ENCODE peak calls at places on chromosomes 11 and 22, in ten cellular contexts. Q is NCI-H1105 treated with DMSO at 0.1 percent for 48 hours; H is NCI-H748 treated with DMSO at 0.1 percent for 48 hours; B is astrocyte; E is NCI-H2171 treated with DMSO at 0.1 percent for 48 hours; V is AG20443; J is left ventricle myocardium superior; L is Peyer's patch; G is heart left ventricle; K is activated naive CD4-positive, alpha-beta T cell. M is an unnamed sample.

GRCh38 chr11:131999084-131999483 is 628.7 kb downstream of the NTM start:
- DNase-seq in Q (peak; percentile 96), H (peak; percentile 79), B (no peak), E (no peak), V (no peak), J (no peak), L (no peak), G (no peak), K (no peak), M (no peak)

GRCh38 chr22:22893891-22894739 is 6.5 kb downstream of the IGLL5 start:
- DNase-seq in Q (no peak), H (no peak), B (no peak), E (no peak), V (no peak), J (no peak), L (no peak), G (no peak), K (no peak), M (no peak)

GRCh38 chr11:11813288-11813962 is 28.3 kb upstream of the USP47 start:
- DNase-seq in Q (no peak), H (no peak), B (peak; percentile 97), E (no peak), V (peak; percentile 90), J (no peak), L (no peak), G (peak; percentile 53), K (no peak), M (no peak)

GRCh38 chr22:37681556-37682049 is 4.5 kb upstream of the NOL12 start:
- DNase-seq in Q (peak; percentile 26), H (peak; percentile 13), B (peak; percentile 49), E (peak; percentile 50), V (peak; percentile 83), J (peak; percentile 73), L (peak; percentile 79), G (peak; percentile 76), K (peak; percentile 30), M (peak; percentile 38)

GRCh38 chr22:27113211-27114030 is 456.0 kb downstream of the MIAT start:
- DNase-seq in Q (no peak), H (no peak), B (peak; percentile 99), E (no peak), V (peak; percentile 92), J (peak; percentile 47), L (no peak), G (peak; percentile 40), K (no peak), M (no peak)

GRCh38 chr22:39351689-39352214 is 2.0 kb downstream of the SYNGR1 start:
- DNase-seq in Q (no peak), H (no peak), B (peak; percentile 47), E (peak; percentile 72), V (no peak), J (no peak), L (no peak), G (no peak), K (no peak), M (no peak)

GRCh38 chr22:20062766-20063083 is 17.3 kb upstream of the DGCR8 start:
- DNase-seq in Q (no peak), H (no peak), B (peak; percentile 61), E (no peak), V (no peak), J (no peak), L (no peak), G (no peak), K (no peak), M (no peak)

GRCh38 chr11:369336-370018 is at the start of gene B4GALNT4:
- DNase-seq in Q (peak; percentile 27), H (no peak), B (no peak), E (peak; percentile 11), V (peak; percentile 80), J (peak; percentile 16), L (no peak), G (no peak), K (no peak), M (peak; percentile 10)

GRCh38 chr11:48116843-48117242 is 99.8 kb upstream of the OR4B1 start:
- DNase-seq in Q (no peak), H (no peak), B (no peak), E (peak; percentile 15), V (no peak), J (no peak), L (no peak), G (no peak), K (no peak), M (no peak)

GRCh38 chr11:18912883-18913282 is 26.3 kb downstream of the MRGPRX1 start:
- DNase-seq in Q (no peak), H (no peak), B (no peak), E (no peak), V (no peak), J (no peak), L (no peak), G (no peak), K (no peak), M (no peak)

GRCh38 chr22:31286360-31287255 is 5.7 kb downstream of the PIK3IP1 start:
- DNase-seq in Q (no peak), H (no peak), B (no peak), E (no peak), V (no peak), J (no peak), L (no peak), G (no peak), K (no peak), M (no peak)

GRCh38 chr11:67627394-67627787 is 2.3 kb downstream of the NUDT8 start:
- DNase-seq in Q (no peak), H (no peak), B (no peak), E (no peak), V (no peak), J (peak; percentile 29), L (no peak), G (no peak), K (no peak), M (no peak)

GRCh38 chr11:2298795-2299747 is 2.6 kb downstream of the C11orf21 start:
- DNase-seq in Q (peak; percentile 39), H (no peak), B (no peak), E (no peak), V (no peak), J (no peak), L (peak; percentile 65), G (peak; percentile 21), K (no peak), M (no peak)

GRCh38 chr11:61860054-61860903 is 31.1 kb downstream of the FADS3 start:
- DNase-seq in Q (no peak), H (no peak), B (peak; percentile 21), E (no peak), V (no peak), J (peak; percentile 88), L (peak; percentile 65), G (peak; percentile 76), K (no peak), M (peak; percentile 72)

GRCh38 chr22:24101966-24102365 is 79.3 kb upstream of the SUSD2 start:
- DNase-seq in Q (no peak), H (no peak), B (no peak), E (no peak), V (no peak), J (peak; percentile 71), L (peak; percentile 23), G (peak; percentile 50), K (no peak), M (no peak)

GRCh38 chr11:61526956-61527731 is 18.6 kb downstream of the LRRC10B start:
- DNase-seq in Q (no peak), H (no peak), B (no peak), E (peak; percentile 38), V (no peak), J (no peak), L (no peak), G (no peak), K (no peak), M (no peak)

GRCh38 chr22:37101311-37102063 is 8.0 kb downstream of the TMPRSS6 start:
- DNase-seq in Q (no peak), H (no peak), B (no peak), E (no peak), V (no peak), J (no peak), L (no peak), G (no peak), K (no peak), M (no peak)

GRCh38 chr11:123839131-123839530 is 33.0 kb upstream of the OR6M1 start:
- DNase-seq in Q (no peak), H (no peak), B (no peak), E (no peak), V (no peak), J (no peak), L (no peak), G (no peak), K (no peak), M (no peak)

GRCh38 chr11:77051511-77051910 is 15.3 kb upstream of the CAPN5 start:
- DNase-seq in Q (no peak), H (no peak), B (no peak), E (no peak), V (no peak), J (no peak), L (no peak), G (no peak), K (no peak), M (no peak)

GRCh38 chr22:42076764-42077485 is 2.6 kb upstream of the SMDT1 start:
- DNase-seq in Q (no peak), H (no peak), B (no peak), E (no peak), V (no peak), J (no peak), L (no peak), G (no peak), K (no peak), M (no peak)

GRCh38 chr11:103601230-103601846 is 435.1 kb upstream of the DDI1 start:
- DNase-seq in Q (peak; percentile 64), H (peak; percentile 44), B (peak; percentile 38), E (peak; percentile 49), V (peak; percentile 78), J (no peak), L (no peak), G (peak; percentile 21), K (no peak), M (peak; percentile 2)

GRCh38 chr22:35397095-35397904 is 2.6 kb upstream of the MCM5 start:
- DNase-seq in Q (no peak), H (no peak), B (no peak), E (no peak), V (no peak), J (no peak), L (no peak), G (no peak), K (no peak), M (no peak)

GRCh38 chr22:23306926-23307325 is 126.6 kb downstream of the BCR start:
- DNase-seq in Q (no peak), H (no peak), B (no peak), E (no peak), V (no peak), J (no peak), L (no peak), G (no peak), K (no peak), M (no peak)

GRCh38 chr22:46453006-46453828 is 84.2 kb downstream of the CELSR1 start:
- DNase-seq in Q (no peak), H (no peak), B (no peak), E (peak; percentile 50), V (no peak), J (peak; percentile 54), L (no peak), G (no peak), K (no peak), M (no peak)

GRCh38 chr22:36375071-36375980 is 12.4 kb downstream of the MYH9 start:
- DNase-seq in Q (no peak), H (no peak), B (no peak), E (no peak), V (no peak), J (no peak), L (no peak), G (no peak), K (no peak), M (no peak)

GRCh38 chr11:27619039-27619438 is 81.2 kb downstream of the BDNF start:
- DNase-seq in Q (no peak), H (no peak), B (no peak), E (no peak), V (no peak), J (no peak), L (no peak), G (no peak), K (no peak), M (no peak)

GRCh38 chr11:115286614-115287013 is 217.6 kb downstream of the CADM1 start:
- DNase-seq in Q (no peak), H (no peak), B (no peak), E (no peak), V (no peak), J (no peak), L (no peak), G (no peak), K (no peak), M (no peak)

GRCh38 chr11:19646921-19647320 is 65.7 kb upstream of the NAV2 start:
- DNase-seq in Q (no peak), H (no peak), B (peak; percentile 94), E (no peak), V (peak; percentile 92), J (no peak), L (no peak), G (no peak), K (no peak), M (no peak)